ENCODE peak calls at places on chromosomes 3 and 15, in six cellular contexts. R, E, X, T, B and K are unnamed samples.

GRCh38 chr3:182979719-182980191 is 583 bp downstream of the DCUN1D1 start:
- DNase-seq in T (peak; percentile 30), X (peak; percentile 66), E (peak; percentile 30), B (peak; percentile 26), R (peak; percentile 74), K (no peak)

GRCh38 chr3:42730294-42730693 is 27.7 kb upstream of the HHATL start:
- DNase-seq in X (no peak), R (no peak), T (no peak), E (no peak), B (no peak), K (no peak)

GRCh38 chr3:56795097-56795806 is 6.5 kb downstream of the ARHGEF3 start:
- DNase-seq in X (no peak), T (no peak), B (peak; percentile 22), E (no peak), R (no peak), K (no peak)

GRCh38 chr15:50377867-50378751 is 23.1 kb upstream of the GABPB1 start:
- DNase-seq in R (no peak), E (no peak), X (no peak), B (no peak), T (no peak), K (no peak)

GRCh38 chr15:72179950-72180581 is 17.5 kb downstream of the GRAMD2A start:
- DNase-seq in B (no peak), R (peak; percentile 57), T (no peak), X (peak; percentile 72), E (no peak), K (no peak)

GRCh38 chr3:24363242-24363641 is 131.4 kb downstream of the THRB start:
- DNase-seq in E (no peak), B (no peak), T (no peak), R (no peak), X (no peak), K (peak; percentile 33)

GRCh38 chr15:45448516-45448915 is 70.2 kb upstream of the GATM start:
- DNase-seq in R (no peak), E (no peak), T (no peak), X (no peak), B (no peak), K (no peak)

GRCh38 chr3:60025071-60026055 is 975.5 kb upstream of the CFAP20DC start:
- DNase-seq in R (no peak), X (no peak), E (no peak), B (no peak), T (no peak), K (no peak)

GRCh38 chr3:36408146-36408545 is 27.8 kb downstream of the STAC start:
- DNase-seq in B (no peak), E (no peak), R (peak; percentile 27), X (no peak), T (no peak), K (no peak)

GRCh38 chr3:6421666-6422065 is 439.2 kb upstream of the GRM7 start:
- DNase-seq in T (no peak), E (no peak), R (no peak), X (no peak), B (no peak), K (no peak)

GRCh38 chr15:43287254-43287653 is 20.5 kb upstream of the TGM5 start:
- DNase-seq in B (no peak), E (no peak), X (no peak), T (no peak), R (no peak), K (no peak)

GRCh38 chr15:92880796-92881569 is 19.1 kb upstream of the CHD2 start:
- DNase-seq in R (peak; percentile 30), X (no peak), T (no peak), B (no peak), E (no peak), K (no peak)

GRCh38 chr3:197393711-197394110 is 95.3 kb upstream of the DLG1 start:
- DNase-seq in T (no peak), R (no peak), E (no peak), X (no peak), B (no peak), K (no peak)

GRCh38 chr3:191809326-191809949 is 348.5 kb downstream of the PYDC2 start:
- DNase-seq in X (no peak), T (no peak), R (peak; percentile 4), E (no peak), B (no peak), K (no peak)

GRCh38 chr3:194554488-194555098 is 67.8 kb upstream of the ATP13A3 start:
- DNase-seq in X (no peak), T (no peak), E (no peak), R (no peak), B (no peak), K (no peak)

GRCh38 chr3:65732060-65732933 is 306.4 kb downstream of the MAGI1 start:
- DNase-seq in R (peak; percentile 85), B (peak; percentile 52), T (no peak), E (peak; percentile 72), X (no peak), K (no peak)

GRCh38 chr15:48865387-48866079 is 12.4 kb upstream of the EID1 start:
- DNase-seq in R (peak; percentile 62), E (no peak), X (no peak), B (no peak), T (no peak), K (no peak)

GRCh38 chr15:41919954-41920538 is 26.2 kb upstream of the SPTBN5 start:
- DNase-seq in E (no peak), T (no peak), R (no peak), B (no peak), X (no peak), K (peak; percentile 64)

GRCh38 chr15:97174886-97175540 is 785.5 kb upstream of the ARRDC4 start:
- DNase-seq in E (no peak), R (no peak), B (no peak), T (no peak), X (no peak), K (no peak)

GRCh38 chr3:55362206-55362960 is 124.7 kb downstream of the WNT5A start:
- DNase-seq in E (no peak), X (no peak), R (no peak), T (no peak), B (peak; percentile 39), K (no peak)

GRCh38 chr15:40693904-40694705 is 869 bp upstream of the RAD51 start:
- DNase-seq in T (no peak), R (no peak), X (no peak), E (no peak), B (no peak), K (no peak)

GRCh38 chr3:4245671-4246070 is 57.5 kb upstream of the SETMAR start:
- DNase-seq in T (no peak), X (no peak), E (no peak), B (no peak), R (peak; percentile 37), K (no peak)

GRCh38 chr3:27025718-27026117 is 343.5 kb downstream of the NEK10 start:
- DNase-seq in X (no peak), B (no peak), E (no peak), R (no peak), T (no peak), K (no peak)

GRCh38 chr3:156098437-156099035 is 21.8 kb upstream of the KCNAB1 start:
- DNase-seq in T (no peak), R (no peak), E (no peak), B (no peak), X (no peak), K (no peak)

GRCh38 chr3:156093966-156094365 is 26.4 kb upstream of the KCNAB1 start:
- DNase-seq in E (no peak), R (peak; percentile 8), B (no peak), X (no peak), T (no peak), K (no peak)

DNA sequence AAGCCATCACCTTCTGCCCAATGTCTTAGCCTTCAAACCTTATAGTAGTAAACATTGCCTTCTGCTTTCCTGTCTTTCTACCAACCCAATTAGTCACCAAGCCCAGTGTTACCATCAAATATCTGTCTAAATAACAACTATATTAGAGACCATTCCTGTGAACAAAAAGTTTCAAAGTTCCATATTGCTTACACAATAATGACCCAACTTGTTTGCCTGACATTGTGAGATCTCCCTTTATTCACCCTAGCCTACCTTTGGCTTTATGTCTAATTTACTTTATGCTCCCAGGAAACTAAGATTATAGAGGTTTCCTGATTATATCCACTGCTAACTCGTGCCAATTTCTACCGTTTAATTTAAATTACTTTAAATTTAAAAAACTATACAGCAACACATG is 26.0 kb upstream of the KCNAB1 start:
- DNase-seq in X (no peak), T (no peak), E (no peak), R (no peak), B (no peak), K (no peak)
- H3K27me3 ChIP-seq in X (no peaks in the 10 kb centered on the region), T (no peaks in the 10 kb centered on the region), E (no peaks in the 10 kb centered on the region), R (no peaks in the 10 kb centered on the region), B (peaks cover 2% of the 10 kb centered on the region), K (no peaks in the 10 kb centered on the region)

GRCh38 chr15:69885182-69886041 is 212.3 kb downstream of the TLE3 start:
- DNase-seq in R (peak; percentile 78), B (no peak), E (peak; percentile 44), T (no peak), X (no peak), K (no peak)
- H3K27me3 ChIP-seq in R (no peaks in the 10 kb centered on the region), B (peaks cover 5% of the 10 kb centered on the region), E (no peaks in the 10 kb centered on the region), T (no peaks in the 10 kb centered on the region), X (no peaks in the 10 kb centered on the region), K (no peaks in the 10 kb centered on the region)

GRCh38 chr3:8705575-8705974 is 28.0 kb upstream of the CAV3 start:
- DNase-seq in R (no peak), T (no peak), B (no peak), X (no peak), E (no peak), K (no peak)
- H3K27me3 ChIP-seq in R (peaks cover 22% of the 10 kb centered on the region), T (no peaks in the 10 kb centered on the region), B (no peaks in the 10 kb centered on the region), X (no peaks in the 10 kb centered on the region), E (no peaks in the 10 kb centered on the region), K (no peaks in the 10 kb centered on the region)

DNA sequence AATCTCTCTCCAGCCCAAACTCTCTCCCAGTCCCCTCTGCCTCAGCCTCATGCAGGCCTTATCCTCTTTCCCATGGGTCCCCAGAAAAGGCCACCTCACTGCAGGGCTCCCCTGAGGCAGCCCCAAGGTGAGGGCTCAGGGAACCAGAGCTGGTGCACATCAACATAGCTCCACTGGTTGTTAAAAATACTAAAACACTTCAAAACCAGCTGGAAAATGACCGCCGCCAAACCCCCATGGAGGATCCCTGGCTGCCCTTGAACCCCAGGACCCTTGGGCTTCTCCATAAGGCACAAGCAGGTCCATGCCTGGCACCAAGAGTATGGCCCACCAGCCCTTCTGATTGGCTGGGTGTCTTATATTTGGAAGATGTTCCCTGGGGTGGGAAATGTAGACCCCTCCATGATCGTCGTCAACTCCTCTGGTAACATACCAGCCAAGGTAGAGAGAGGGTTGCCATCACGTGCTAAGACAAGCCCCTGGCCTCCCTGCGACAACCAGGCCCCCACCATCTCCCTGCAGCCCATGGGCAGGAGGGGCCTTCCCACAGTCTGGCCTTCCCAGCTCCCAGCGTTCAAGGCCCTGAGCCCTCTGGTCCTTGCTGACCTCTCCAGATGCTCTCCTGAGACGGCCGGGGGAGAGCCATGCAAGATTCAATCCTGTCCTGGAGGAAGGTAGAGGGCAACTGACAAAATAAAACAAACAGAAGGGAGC is 132.0 kb upstream of the PRR20G start:
- DNase-seq in R (no peak), T (no peak), E (no peak), B (no peak), X (no peak), K (no peak)
- H3K27me3 ChIP-seq in R (no peaks in the 10 kb centered on the region), T (peaks cover 15% of the 10 kb centered on the region), E (no peaks in the 10 kb centered on the region), B (peaks cover 4% of the 10 kb centered on the region), X (no peaks in the 10 kb centered on the region), K (peaks cover 20% of the 10 kb centered on the region)

GRCh38 chr15:60563539-60564404 is 84.8 kb upstream of the ICE2 start:
- DNase-seq in B (no peak), X (no peak), R (no peak), T (no peak), E (no peak), K (no peak)
- H3K27me3 ChIP-seq in B (no peaks in the 10 kb centered on the region), X (no peaks in the 10 kb centered on the region), R (no peaks in the 10 kb centered on the region), T (no peaks in the 10 kb centered on the region), E (no peaks in the 10 kb centered on the region), K (no peaks in the 10 kb centered on the region)